ENCODE peak calls at places on chromosome 20, in six cellular contexts. Q, K, Y, P, G and C are unnamed samples.

GRCh38 chr20:25076731-25077609 is 5.0 kb downstream of the VSX1 start:
- DNase-seq in Q (peak), P (no peak), G (peak), K (no peak), Y (peak), C (no peak)

GRCh38 chr20:37095108-37095608 is 639 bp downstream of the RBL1 start:
- DNase-seq in P (no peak), Q (no peak), Y (peak), K (no peak), G (no peak), C (no peak)

GRCh38 chr20:32247957-32248497 is 29.4 kb upstream of the KIF3B start:
- DNase-seq in K (no peak), G (no peak), Y (no peak), Q (no peak), P (no peak), C (no peak)

GRCh38 chr20:47241345-47241781 is 115.1 kb downstream of the ZMYND8 start:
- DNase-seq in K (no peak), G (no peak), Y (no peak), P (peak), Q (no peak), C (peak)

GRCh38 chr20:18672826-18673225 is 85.0 kb downstream of the DTD1 start:
- DNase-seq in Y (no peak), K (no peak), G (no peak), P (no peak), Q (no peak), C (no peak)

GRCh38 chr20:10674684-10675455 is 1.1 kb upstream of the JAG1 start:
- DNase-seq in Q (peak), P (peak), G (peak), Y (peak), K (peak), C (peak)

GRCh38 chr20:674936-675452 is 608 bp downstream of the SCRT2 start:
- DNase-seq in Q (no peak), Y (no peak), G (peak), K (no peak), P (no peak), C (no peak)

GRCh38 chr20:16066571-16066970 is 506.7 kb downstream of the KIF16B start:
- DNase-seq in Y (no peak), G (no peak), Q (no peak), P (no peak), K (no peak), C (no peak)

GRCh38 chr20:56003111-56003800 is 2.1 kb downstream of the CBLN4 start:
- DNase-seq in Y (no peak), P (no peak), Q (no peak), G (no peak), K (no peak), C (no peak)

GRCh38 chr20:46705378-46705729 is 4.1 kb upstream of the SLC2A10 start:
- DNase-seq in Y (no peak), K (no peak), Q (no peak), G (no peak), P (no peak), C (no peak)

GRCh38 chr20:56222945-56223344 is 25.6 kb upstream of the MC3R start:
- DNase-seq in K (no peak), G (no peak), P (no peak), Q (no peak), Y (no peak), C (no peak)

GRCh38 chr20:56411759-56412472 is at the start of gene CASS4:
- DNase-seq in P (peak), G (no peak), Q (no peak), Y (no peak), K (no peak), C (peak)

GRCh38 chr20:62205618-62206387 is 14.3 kb downstream of the HRH3 start:
- DNase-seq in P (no peak), Q (peak), Y (no peak), G (no peak), K (no peak), C (no peak)

GRCh38 chr20:60057123-60057865 is 99.1 kb downstream of the CDH26 start:
- DNase-seq in Y (peak), K (no peak), Q (peak), G (peak), P (peak), C (peak)

GRCh38 chr20:17648782-17649730 is 33.0 kb downstream of the RRBP1 start:
- DNase-seq in Y (peak), P (no peak), G (peak), Q (peak), K (peak), C (peak)

GRCh38 chr20:33076662-33077398 is 2.6 kb upstream of the BPIFB4 start:
- DNase-seq in P (no peak), Y (peak), K (no peak), Q (no peak), G (peak), C (no peak)

GRCh38 chr20:62175711-62176110 is 7.1 kb upstream of the MTG2 start:
- DNase-seq in G (no peak), Q (peak), K (no peak), Y (no peak), P (no peak), C (no peak)

GRCh38 chr20:50015993-50016770 is 33.4 kb downstream of the SNAI1 start:
- DNase-seq in G (no peak), K (no peak), P (no peak), Y (no peak), Q (no peak), C (no peak)

GRCh38 chr20:37081717-37082289 is 14.0 kb downstream of the RBL1 start:
- DNase-seq in Y (peak), G (peak), P (peak), K (no peak), Q (no peak), C (no peak)

GRCh38 chr20:24815931-24816330 is 133.1 kb upstream of the CST7 start:
- DNase-seq in Y (no peak), G (no peak), K (no peak), Q (no peak), P (no peak), C (no peak)

GRCh38 chr20:17762873-17763557 is 63.2 kb downstream of the BANF2 start:
- DNase-seq in P (no peak), Y (no peak), K (no peak), G (no peak), Q (no peak), C (no peak)

GRCh38 chr20:62668441-62669027 is 26.2 kb downstream of the SLCO4A1 start:
- DNase-seq in Q (peak), P (peak), G (peak), K (peak), Y (peak), C (peak)

GRCh38 chr20:21270806-21271205 is 32.3 kb upstream of the XRN2 start:
- DNase-seq in G (no peak), Y (no peak), Q (no peak), K (no peak), P (no peak), C (no peak)

GRCh38 chr20:51463998-51464397 is 78.5 kb downstream of the NFATC2 start:
- DNase-seq in P (no peak), K (peak), G (no peak), Q (no peak), Y (peak), C (no peak)

GRCh38 chr20:21796059-21796458 is 90.6 kb downstream of the PAX1 start:
- DNase-seq in K (no peak), G (peak), Y (peak), Q (no peak), P (no peak), C (no peak)

GRCh38 chr20:16479666-16480065 is 93.6 kb downstream of the KIF16B start:
- DNase-seq in P (no peak), G (no peak), K (no peak), Q (no peak), Y (no peak), C (no peak)

GRCh38 chr20:31517373-31517772 is 3.1 kb downstream of the HM13 start:
- DNase-seq in P (peak), G (peak), K (peak), Q (peak), Y (peak), C (peak)

GRCh38 chr20:17610566-17611289 is 40.9 kb downstream of the DSTN start:
- DNase-seq in Y (no peak), P (peak), K (peak), Q (peak), G (peak), C (no peak)

GRCh38 chr20:54067606-54068174 is 2.7 kb downstream of the BCAS1 start:
- DNase-seq in K (no peak), Y (no peak), P (no peak), Q (no peak), G (peak), C (peak)

GRCh38 chr20:59585714-59586404 is 18.5 kb upstream of the PHACTR3 start:
- DNase-seq in Y (no peak), G (no peak), P (no peak), Q (no peak), K (no peak), C (no peak)

GRCh38 chr20:17615645-17616479 is 46.0 kb downstream of the DSTN start:
- DNase-seq in Y (no peak), G (no peak), K (peak), Q (peak), P (no peak), C (no peak)

GRCh38 chr20:11158589-11158988 is 484.8 kb upstream of the JAG1 start:
- DNase-seq in G (no peak), Q (no peak), P (no peak), Y (no peak), K (no peak), C (no peak)

GRCh38 chr20:60354181-60354580 is 396.0 kb downstream of the CDH26 start:
- DNase-seq in G (no peak), Q (no peak), P (no peak), Y (no peak), K (no peak), C (no peak)

GRCh38 chr20:53502820-53503219 is 90.8 kb downstream of the ZNF217 start:
- DNase-seq in Q (no peak), P (no peak), Y (no peak), G (no peak), K (no peak), C (no peak)

GRCh38 chr20:61876931-61877330 is 188.8 kb downstream of the TAF4 start:
- DNase-seq in Y (no peak), P (no peak), Q (no peak), G (no peak), K (no peak), C (no peak)

GRCh38 chr20:33026072-33026778 is 5.2 kb upstream of the BPIFB6 start:
- DNase-seq in P (no peak), G (no peak), Y (no peak), Q (peak), K (no peak), C (no peak)

GRCh38 chr20:36726168-36726567 is 19.7 kb downstream of the NDRG3 start:
- DNase-seq in Q (no peak), K (no peak), G (no peak), Y (no peak), P (no peak), C (no peak)

GRCh38 chr20:51450984-51451383 is 91.5 kb downstream of the NFATC2 start:
- DNase-seq in Q (no peak), K (no peak), Y (no peak), P (no peak), G (no peak), C (no peak)

GRCh38 chr20:1920826-1921225 is 25.6 kb downstream of the SIRPA start:
- DNase-seq in K (no peak), G (no peak), P (no peak), Y (no peak), Q (no peak), C (no peak)

DNA sequence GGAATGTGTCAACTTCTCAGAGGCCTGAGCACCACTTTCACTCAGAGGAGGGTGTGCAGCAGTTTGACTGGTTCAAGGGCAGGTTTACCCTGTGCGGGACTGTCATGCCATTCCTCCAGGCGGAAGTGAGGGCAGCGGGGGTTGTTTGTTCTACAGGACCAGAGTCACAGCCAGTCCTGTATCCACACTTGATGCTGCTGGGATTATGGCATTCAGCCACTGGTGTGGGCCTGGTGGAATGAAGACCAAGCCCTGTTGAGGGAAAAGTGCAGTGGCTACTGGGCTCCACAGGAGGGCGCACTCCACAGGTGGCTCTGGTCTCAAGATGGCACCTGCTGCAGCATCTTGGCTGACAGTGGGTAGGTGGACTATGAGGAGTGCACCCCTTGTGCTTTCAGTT is 14.8 kb downstream of the SEMG2 start:
- DNase-seq in G (peak), Q (no peak), Y (peak), K (no peak), P (no peak), C (no peak)
- TF ChIP-seq CTCF in G (peak), Q (no peak), Y (peak), K (no peak), P (peak), C (peak)

DNA sequence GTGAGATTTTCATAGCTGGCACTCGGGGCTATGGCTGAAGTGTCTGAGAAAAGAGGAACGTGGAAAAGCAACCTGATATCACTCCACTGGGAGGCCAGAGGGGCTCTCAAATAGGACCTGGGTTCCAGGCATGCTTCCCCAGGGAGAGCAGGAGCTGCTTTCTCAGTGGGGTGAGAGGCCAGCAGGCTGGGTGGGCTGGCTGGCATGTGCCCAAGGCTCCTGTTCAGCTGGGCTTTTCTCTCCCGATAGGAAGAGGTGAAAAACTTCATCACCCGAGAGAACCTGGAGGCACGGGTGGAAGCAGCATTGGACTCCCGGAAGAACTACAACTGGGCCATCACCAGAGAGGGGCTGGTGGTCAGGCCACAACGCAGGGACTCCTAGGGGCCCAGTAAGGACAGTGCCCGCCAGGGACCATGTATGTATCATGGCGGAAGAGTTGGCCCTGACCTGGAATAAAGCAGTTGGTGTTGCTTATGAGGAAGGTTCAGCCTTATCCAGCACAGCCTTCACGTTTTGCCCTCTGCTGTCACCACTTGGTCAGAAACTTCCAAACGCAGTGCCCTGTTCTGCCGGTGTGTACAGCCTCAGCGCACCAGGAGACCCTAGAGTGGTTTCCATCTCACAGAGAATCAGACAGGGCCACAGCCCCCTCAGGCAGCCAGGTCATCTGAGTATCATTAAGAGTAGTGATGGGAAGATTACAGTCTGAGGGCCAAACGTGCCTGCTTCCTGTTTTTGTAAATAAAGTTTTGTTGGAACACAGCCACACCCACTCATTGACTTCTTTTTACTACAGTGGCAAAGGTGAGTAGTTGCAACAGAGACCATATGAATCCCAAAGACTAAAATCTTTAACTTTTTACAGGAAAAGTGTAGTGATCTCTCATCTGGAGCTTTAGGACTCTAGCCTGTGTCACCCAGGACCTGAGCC is 1.9 kb downstream of the MRPS26 start:
- DNase-seq in K (no peak), Q (no peak), Y (no peak), P (no peak), G (no peak), C (no peak)
- H3K4me3 ChIP-seq in K (no peak), Q (peak), Y (no peak), P (no peak), G (peak), C (no peak)

GRCh38 chr20:48921168-48921882 is at the start of gene ARFGEF2:
- DNase-seq in K (peak), G (peak), Q (peak), Y (peak), P (peak), C (peak)
- TF ChIP-seq CTCF in K (no peak), G (no peak), Q (no peak), Y (peak), P (no peak), C (no peak)

DNA sequence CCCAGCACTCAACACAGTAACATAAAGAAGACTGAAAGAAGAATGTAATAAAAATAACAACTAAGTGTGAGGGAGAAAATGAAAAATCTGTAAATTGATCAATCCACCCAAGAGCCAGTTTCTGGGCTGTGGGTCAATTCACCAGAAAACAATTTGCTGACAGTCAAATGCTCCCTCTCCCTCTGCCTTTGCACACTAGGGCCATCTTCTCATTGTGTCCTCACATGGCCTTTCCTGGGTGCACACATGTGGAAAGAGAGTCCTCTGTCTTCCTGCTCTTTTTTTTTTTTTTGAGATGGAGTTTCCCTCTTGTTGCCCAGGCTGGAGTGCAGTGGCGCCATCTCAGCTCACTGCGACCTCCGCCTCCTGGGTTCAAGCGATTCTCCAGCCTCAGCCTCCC is 53.9 kb upstream of the PRND start:
- DNase-seq in G (no peak), Y (no peak), Q (no peak), K (no peak), P (no peak), C (no peak)
- H3K4me3 ChIP-seq in G (no peak), Y (no peak), Q (no peak), K (no peak), P (no peak), C (no peak)

GRCh38 chr20:34794006-34794585 is 31.4 kb downstream of the NCOA6 start:
- DNase-seq in Q (no peak), K (no peak), G (no peak), Y (no peak), P (no peak), C (no peak)

GRCh38 chr20:34797012-34797720 is 28.3 kb downstream of the NCOA6 start:
- DNase-seq in P (no peak), G (no peak), Y (no peak), Q (no peak), K (no peak), C (no peak)

GRCh38 chr20:34798328-34798727 is 27.1 kb downstream of the NCOA6 start:
- DNase-seq in K (no peak), P (no peak), Q (no peak), Y (no peak), G (no peak), C (no peak)

DNA sequence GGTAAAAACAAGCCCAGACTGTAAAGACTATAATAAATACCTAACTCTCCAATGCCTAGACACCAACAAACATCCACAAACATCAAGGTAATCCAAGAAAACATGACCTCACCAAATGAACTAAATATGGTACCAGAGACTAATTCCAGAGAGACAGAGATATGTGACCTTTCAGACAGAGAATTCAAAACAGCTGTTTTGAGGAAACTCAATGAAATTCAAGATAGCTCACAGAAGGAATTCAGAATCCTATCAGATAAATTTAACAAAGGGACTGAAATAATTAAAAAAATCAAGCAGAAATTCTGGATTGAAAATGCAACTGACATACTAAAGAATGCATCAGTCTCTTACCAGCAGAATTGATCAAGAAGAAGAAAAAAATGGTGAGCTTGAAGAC is 26.6 kb downstream of the NCOA6 start:
- DNase-seq in P (no peak), Y (no peak), K (no peak), Q (no peak), G (no peak), C (no peak)
- TF ChIP-seq CTCF in P (no peak), Y (no peak), K (no peak), Q (no peak), G (no peak), C (no peak)

GRCh38 chr20:13232999-13233398 is 11.9 kb downstream of the ISM1 start:
- DNase-seq in K (no peak), G (no peak), Y (no peak), Q (no peak), P (no peak), C (no peak)

GRCh38 chr20:13228771-13229170 is 7.7 kb downstream of the ISM1 start:
- DNase-seq in P (no peak), Y (no peak), K (no peak), G (no peak), Q (no peak), C (no peak)

GRCh38 chr20:13229538-13229937 is 8.5 kb downstream of the ISM1 start:
- DNase-seq in G (no peak), Q (no peak), P (no peak), Y (no peak), K (no peak), C (no peak)

GRCh38 chr20:13234961-13235360 is 13.9 kb downstream of the ISM1 start:
- DNase-seq in Q (no peak), Y (no peak), G (no peak), P (no peak), K (no peak), C (no peak)

DNA sequence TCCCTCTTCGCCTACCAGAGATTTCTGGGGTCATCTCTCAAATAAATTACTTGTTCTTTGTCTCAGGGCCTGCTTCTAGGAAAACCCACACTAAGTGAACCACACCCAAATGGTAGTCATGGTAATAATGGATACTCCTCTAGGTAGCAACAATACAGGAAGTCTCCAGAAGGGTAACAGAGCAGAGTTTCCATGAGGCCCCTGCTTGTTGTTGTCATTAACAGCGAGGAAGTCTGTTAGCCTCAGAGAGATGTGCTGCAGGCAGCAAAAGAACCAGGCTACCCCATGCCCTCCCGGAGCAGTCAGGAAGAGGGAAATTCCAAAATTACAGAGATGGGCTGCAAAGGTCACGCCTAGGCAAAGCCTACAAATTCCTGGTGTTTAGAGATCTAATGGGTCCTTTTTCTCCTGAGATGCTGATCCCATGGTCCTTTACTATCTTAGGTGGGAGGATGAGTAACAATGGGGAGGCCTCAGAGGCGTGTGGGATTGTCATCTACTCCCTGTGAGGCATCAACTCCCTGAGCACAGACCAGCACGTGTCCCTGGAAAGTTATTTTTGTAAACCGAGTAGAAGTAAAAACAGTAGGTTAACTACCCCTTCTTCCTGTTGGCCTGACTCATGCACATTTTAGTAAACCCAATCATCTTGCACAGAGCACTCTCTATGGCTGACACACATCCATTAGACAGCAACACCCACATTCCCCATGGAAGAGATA is 10.1 kb downstream of the ISM1 start:
- DNase-seq in Y (no peak), G (peak), P (peak), Q (no peak), K (no peak), C (peak)
- H3K4me3 ChIP-seq in Y (no peak), G (no peak), P (no peak), Q (no peak), K (no peak), C (no peak)

GRCh38 chr20:30376767-30377658 is 880.5 kb upstream of the DEFB115 start:
- DNase-seq in Q (peak), P (peak), K (peak), G (peak), Y (no peak), C (peak)
- TF ChIP-seq CTCF in Q (peak), P (peak), K (peak), G (peak), Y (no peak), C (peak)